ENCODE peak calls at places on chromosomes 4 and X, in four cellular contexts. One of them, this sample, is unnamed.

GRCh38 chr4:23084559-23085248 is 392.0 kb downstream of the GBA3 start:
- DNase-seq in endothelial cell of umbilical vein: no peak
- DNase-seq in GM12892: no peak
- DNase-seq in SK-N-SH: no peak
- DNase-seq in this sample: no peak

GRCh38 chrX:134006484-134007161 is 21.2 kb upstream of the GPC3 start:
- DNase-seq in endothelial cell of umbilical vein: no peak
- DNase-seq in GM12892: no peak
- DNase-seq in SK-N-SH: no peak
- DNase-seq in this sample: no peak

GRCh38 chrX:43481601-43482000 is 174.5 kb upstream of the MAOA start:
- DNase-seq in endothelial cell of umbilical vein: no peak
- DNase-seq in GM12892: no peak
- DNase-seq in SK-N-SH: no peak
- DNase-seq in this sample: no peak

GRCh38 chr4:107034091-107034698 is 1.9 kb downstream of the DKK2 start:
- DNase-seq in endothelial cell of umbilical vein: peak; percentile 52
- DNase-seq in GM12892: no peak
- DNase-seq in SK-N-SH: peak; percentile 77
- DNase-seq in this sample: no peak

GRCh38 chr4:101643201-101643600 is 147.3 kb upstream of the BANK1 start:
- DNase-seq in endothelial cell of umbilical vein: no peak
- DNase-seq in GM12892: no peak
- DNase-seq in SK-N-SH: no peak
- DNase-seq in this sample: no peak

GRCh38 chrX:133645251-133645650 is 230.0 kb upstream of the GPC4 start:
- DNase-seq in endothelial cell of umbilical vein: no peak
- DNase-seq in GM12892: no peak
- DNase-seq in SK-N-SH: no peak
- DNase-seq in this sample: no peak

GRCh38 chr4:128527356-128527755 is 239.7 kb upstream of the PGRMC2 start:
- DNase-seq in endothelial cell of umbilical vein: no peak
- DNase-seq in GM12892: no peak
- DNase-seq in SK-N-SH: no peak
- DNase-seq in this sample: no peak

GRCh38 chr4:78864405-78865024 is 74.7 kb downstream of the PAQR3 start:
- DNase-seq in endothelial cell of umbilical vein: peak; percentile 85
- DNase-seq in GM12892: no peak
- DNase-seq in SK-N-SH: peak; percentile 34
- DNase-seq in this sample: no peak

GRCh38 chrX:140274761-140275525 is 229.9 kb downstream of the SOX3 start:
- DNase-seq in endothelial cell of umbilical vein: no peak
- DNase-seq in GM12892: no peak
- DNase-seq in SK-N-SH: no peak
- DNase-seq in this sample: no peak

GRCh38 chr4:187042251-187042650 is 318.6 kb upstream of the FAT1 start:
- DNase-seq in endothelial cell of umbilical vein: no peak
- DNase-seq in GM12892: no peak
- DNase-seq in SK-N-SH: no peak
- DNase-seq in this sample: no peak

GRCh38 chr4:10160280-10160856 is 43.8 kb upstream of the WDR1 start:
- DNase-seq in endothelial cell of umbilical vein: peak; percentile 34
- DNase-seq in GM12892: no peak
- DNase-seq in SK-N-SH: no peak
- DNase-seq in this sample: no peak

GRCh38 chr4:11455201-11455835 is 26.6 kb upstream of the HS3ST1 start:
- DNase-seq in endothelial cell of umbilical vein: no peak
- DNase-seq in GM12892: no peak
- DNase-seq in SK-N-SH: no peak
- DNase-seq in this sample: no peak

GRCh38 chr4:189022441-189023035 is 883.3 kb downstream of the TRIML1 start:
- DNase-seq in endothelial cell of umbilical vein: no peak
- DNase-seq in GM12892: no peak
- DNase-seq in SK-N-SH: no peak
- DNase-seq in this sample: no peak

GRCh38 chr4:70838400-70838971 is 1.2 kb downstream of the GRSF1 start:
- DNase-seq in endothelial cell of umbilical vein: peak; percentile 29
- DNase-seq in GM12892: peak; percentile 11
- DNase-seq in SK-N-SH: peak; percentile 49
- DNase-seq in this sample: no peak

GRCh38 chrX:110397904-110398303 is 39.3 kb downstream of the RTL9 start:
- DNase-seq in endothelial cell of umbilical vein: no peak
- DNase-seq in GM12892: no peak
- DNase-seq in SK-N-SH: no peak
- DNase-seq in this sample: no peak

GRCh38 chr4:113423631-113424030 is 337.9 kb downstream of the CAMK2D start:
- DNase-seq in endothelial cell of umbilical vein: no peak
- DNase-seq in GM12892: no peak
- DNase-seq in SK-N-SH: no peak
- DNase-seq in this sample: no peak

GRCh38 chr4:3442959-3443749 is 1.4 kb downstream of the HGFAC start:
- DNase-seq in endothelial cell of umbilical vein: peak; percentile 27
- DNase-seq in GM12892: peak; percentile 99
- DNase-seq in SK-N-SH: peak; percentile 94
- DNase-seq in this sample: no peak

GRCh38 chr4:15720846-15721245 is 18.0 kb downstream of the BST1 start:
- DNase-seq in endothelial cell of umbilical vein: no peak
- DNase-seq in GM12892: no peak
- DNase-seq in SK-N-SH: no peak
- DNase-seq in this sample: no peak

GRCh38 chr4:149553959-149554520 is 261.6 kb downstream of the IQCM start:
- DNase-seq in endothelial cell of umbilical vein: no peak
- DNase-seq in GM12892: no peak
- DNase-seq in SK-N-SH: no peak
- DNase-seq in this sample: no peak

GRCh38 chr4:15756361-15756861 is 21.7 kb upstream of the CD38 start:
- DNase-seq in endothelial cell of umbilical vein: no peak
- DNase-seq in GM12892: no peak
- DNase-seq in SK-N-SH: no peak
- DNase-seq in this sample: no peak

DNA sequence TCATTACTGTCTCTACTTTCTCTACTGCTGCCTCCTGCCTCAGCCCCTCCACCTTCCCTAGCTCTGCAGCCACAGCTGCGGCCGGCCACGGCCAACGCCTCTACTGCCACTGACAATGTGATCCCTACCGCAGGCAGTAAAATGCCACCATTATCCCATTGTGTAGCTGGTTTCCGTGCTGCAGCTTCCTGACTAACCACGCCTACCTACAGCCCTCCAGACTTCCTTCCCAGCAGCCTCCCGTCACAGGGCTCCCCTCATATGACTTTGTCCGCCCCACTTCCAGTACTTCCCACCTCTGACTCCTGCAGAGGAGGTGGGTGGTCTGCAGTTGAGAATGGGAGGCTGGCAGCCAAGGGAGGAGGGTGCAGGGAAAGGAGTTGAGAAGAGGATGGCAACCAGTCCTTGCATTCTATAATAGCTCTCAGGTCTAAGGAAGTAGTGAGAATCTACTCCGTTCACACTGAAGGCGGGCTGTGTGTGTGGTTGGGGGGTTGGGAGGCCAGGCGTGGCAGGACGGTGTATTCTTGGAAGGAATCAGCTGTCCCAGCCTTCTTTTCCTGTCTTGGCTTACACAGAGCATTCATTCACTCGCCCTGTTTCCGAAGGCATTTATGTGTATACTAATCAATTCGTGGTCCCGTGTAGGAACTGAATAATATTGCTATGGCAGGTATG is 33.1 kb upstream of the USP51 start:
- DNase-seq in endothelial cell of umbilical vein: peak; percentile 17
- DNase-seq in GM12892: no peak
- DNase-seq in SK-N-SH: no peak
- DNase-seq in this sample: no peak
- TF ChIP-seq POLR2AphosphoS5 in endothelial cell of umbilical vein: no peak
- TF ChIP-seq POLR2AphosphoS5 in GM12892: no peak
- TF ChIP-seq POLR2AphosphoS5 in SK-N-SH: no peak
- TF ChIP-seq POLR2AphosphoS5 in this sample: no peak

DNA sequence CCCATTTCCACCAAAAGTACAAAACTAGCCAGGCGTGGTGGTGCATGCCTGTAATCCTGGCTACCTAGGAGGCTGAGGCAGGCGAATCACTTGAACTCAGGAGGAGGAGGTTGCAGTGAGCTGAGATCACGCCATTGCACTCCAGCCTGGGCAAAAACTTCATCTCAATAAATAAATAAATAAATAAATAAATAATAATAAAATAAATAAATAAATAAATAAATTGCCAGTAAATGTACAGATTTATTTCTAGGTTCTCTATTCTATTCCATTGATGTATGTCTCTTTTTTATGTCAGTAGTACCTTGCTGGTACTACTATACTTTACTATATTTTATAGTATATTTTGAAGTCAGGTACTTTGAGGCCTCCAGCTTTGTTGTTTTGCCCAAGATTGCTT is 43.7 kb downstream of the MAGEC1 start:
- DNase-seq in endothelial cell of umbilical vein: no peak
- DNase-seq in GM12892: no peak
- DNase-seq in SK-N-SH: no peak
- DNase-seq in this sample: no peak
- TF ChIP-seq POLR2AphosphoS5 in endothelial cell of umbilical vein: no peak
- TF ChIP-seq POLR2AphosphoS5 in GM12892: no peak
- TF ChIP-seq POLR2AphosphoS5 in SK-N-SH: no peak
- TF ChIP-seq POLR2AphosphoS5 in this sample: no peak

GRCh38 chrX:153801646-153802045 is 7.2 kb downstream of the SSR4 start:
- DNase-seq in endothelial cell of umbilical vein: no peak
- DNase-seq in GM12892: no peak
- DNase-seq in SK-N-SH: no peak
- DNase-seq in this sample: no peak
- TF ChIP-seq POLR2AphosphoS5 in endothelial cell of umbilical vein: no peak
- TF ChIP-seq POLR2AphosphoS5 in GM12892: no peak
- TF ChIP-seq POLR2AphosphoS5 in SK-N-SH: no peak
- TF ChIP-seq POLR2AphosphoS5 in this sample: no peak

GRCh38 chr4:173231916-173232315 is 63.3 kb downstream of the GALNT7 start:
- DNase-seq in endothelial cell of umbilical vein: peak; percentile 79
- DNase-seq in GM12892: no peak
- DNase-seq in SK-N-SH: no peak
- DNase-seq in this sample: no peak

GRCh38 chr4:173237722-173238121 is 69.1 kb downstream of the GALNT7 start:
- DNase-seq in endothelial cell of umbilical vein: no peak
- DNase-seq in GM12892: no peak
- DNase-seq in SK-N-SH: no peak
- DNase-seq in this sample: no peak

GRCh38 chr4:173240696-173241095 is 72.1 kb downstream of the GALNT7 start:
- DNase-seq in endothelial cell of umbilical vein: no peak
- DNase-seq in GM12892: no peak
- DNase-seq in SK-N-SH: no peak
- DNase-seq in this sample: no peak

GRCh38 chr4:173235050-173235449 is 66.4 kb downstream of the GALNT7 start:
- DNase-seq in endothelial cell of umbilical vein: no peak
- DNase-seq in GM12892: no peak
- DNase-seq in SK-N-SH: peak; percentile 17
- DNase-seq in this sample: no peak

GRCh38 chr4:173237152-173237551 is 68.5 kb downstream of the GALNT7 start:
- DNase-seq in endothelial cell of umbilical vein: no peak
- DNase-seq in GM12892: no peak
- DNase-seq in SK-N-SH: peak; percentile 22
- DNase-seq in this sample: no peak
- TF ChIP-seq POLR2AphosphoS5 in endothelial cell of umbilical vein: no peak
- TF ChIP-seq POLR2AphosphoS5 in GM12892: no peak
- TF ChIP-seq POLR2AphosphoS5 in SK-N-SH: no peak
- TF ChIP-seq POLR2AphosphoS5 in this sample: no peak

GRCh38 chrX:13099121-13099520 is 54.7 kb upstream of the FAM9C start:
- DNase-seq in endothelial cell of umbilical vein: peak; percentile 76
- DNase-seq in GM12892: no peak
- DNase-seq in SK-N-SH: no peak
- DNase-seq in this sample: no peak
- TF ChIP-seq POLR2AphosphoS5 in endothelial cell of umbilical vein: no peak
- TF ChIP-seq POLR2AphosphoS5 in GM12892: no peak
- TF ChIP-seq POLR2AphosphoS5 in SK-N-SH: no peak
- TF ChIP-seq POLR2AphosphoS5 in this sample: no peak

DNA sequence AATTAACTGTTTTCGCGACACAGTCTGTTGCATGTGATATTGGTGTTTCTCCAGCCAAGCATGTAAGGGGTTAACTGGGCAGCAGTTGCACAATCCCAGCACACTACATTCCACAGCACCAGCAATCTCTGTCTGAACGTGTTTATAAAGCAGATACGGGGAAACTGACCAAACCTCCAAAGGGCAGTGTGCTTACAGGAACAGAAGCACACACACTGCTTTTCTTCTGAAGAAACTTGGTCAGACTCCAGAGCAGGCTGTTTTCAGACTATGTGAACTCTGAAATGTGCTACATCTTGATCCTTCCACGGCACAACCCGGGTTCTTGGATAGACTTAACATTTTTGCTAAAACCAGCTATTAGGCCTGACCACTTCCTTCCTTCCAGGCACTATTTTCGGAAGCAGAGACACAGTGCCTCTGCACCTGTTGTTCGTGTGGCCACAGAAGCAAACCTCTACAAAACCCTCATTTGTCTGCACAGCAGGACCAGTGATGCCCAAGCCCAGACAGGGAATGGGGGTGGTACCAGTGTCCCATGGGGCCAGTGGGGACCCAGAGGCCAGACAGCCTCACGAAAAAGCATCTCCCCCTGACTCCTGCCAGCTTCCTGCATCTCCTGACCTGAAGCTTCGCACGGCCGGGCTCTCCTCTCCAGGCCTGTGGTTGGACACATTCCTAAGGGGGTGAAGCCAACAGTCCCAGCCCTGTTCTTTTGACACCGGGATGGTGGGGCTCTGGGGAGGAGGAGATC is 90.1 kb downstream of the IRF2 start:
- DNase-seq in endothelial cell of umbilical vein: peak; percentile 74
- DNase-seq in GM12892: peak; percentile 41
- DNase-seq in SK-N-SH: no peak
- DNase-seq in this sample: no peak
- TF ChIP-seq POLR2AphosphoS5 in endothelial cell of umbilical vein: peak; percentile 38
- TF ChIP-seq POLR2AphosphoS5 in GM12892: peak; percentile 66
- TF ChIP-seq POLR2AphosphoS5 in SK-N-SH: no peak
- TF ChIP-seq POLR2AphosphoS5 in this sample: peak; percentile 66

DNA sequence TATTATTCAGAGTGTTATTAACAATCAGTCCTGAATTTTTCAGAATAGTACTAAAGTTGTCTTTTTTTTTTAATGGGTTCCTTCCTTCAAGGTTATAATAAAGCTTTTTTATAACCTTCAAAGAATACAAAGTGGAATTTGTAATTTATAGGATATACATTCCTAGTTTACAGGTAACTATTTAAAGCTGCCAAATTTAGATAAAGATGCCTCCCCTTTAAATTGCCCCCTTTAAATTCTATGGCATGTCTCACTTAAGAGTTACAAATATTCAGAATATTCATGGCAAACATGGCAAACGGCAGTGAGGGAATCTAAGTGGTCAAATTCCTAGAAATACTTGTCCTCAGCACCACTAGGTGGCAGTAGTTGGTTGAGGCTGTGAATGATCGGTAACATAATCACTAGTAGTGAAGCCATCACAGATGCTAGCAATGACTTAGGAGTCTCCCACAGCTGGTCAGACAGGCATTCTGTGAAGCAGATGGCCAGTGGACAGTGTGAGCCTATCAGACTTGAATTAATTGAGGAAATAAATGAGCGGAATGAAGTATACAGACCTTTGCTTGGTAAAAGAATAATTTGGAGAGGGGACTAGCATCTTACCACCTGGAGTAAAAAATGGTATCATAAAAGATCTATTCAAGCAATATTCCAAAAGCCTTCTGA is 86.4 kb downstream of the CBR4 start:
- DNase-seq in endothelial cell of umbilical vein: peak; percentile 67
- DNase-seq in GM12892: peak; percentile 14
- DNase-seq in SK-N-SH: peak; percentile 60
- DNase-seq in this sample: no peak
- TF ChIP-seq POLR2AphosphoS5 in endothelial cell of umbilical vein: no peak
- TF ChIP-seq POLR2AphosphoS5 in GM12892: no peak
- TF ChIP-seq POLR2AphosphoS5 in SK-N-SH: peak; percentile 38
- TF ChIP-seq POLR2AphosphoS5 in this sample: peak; percentile 54